ENCODE peak calls at places on chromosome 16, in nine cellular contexts. E is BJ, V is lung, P is natural killer cell, T is A549, M is foreskin fibroblast, S is AG04449, W is mucosa of descending colon, L is neural progenitor cell. Q is an unnamed sample.

GRCh38 chr16:49766280-49766679 is 89.6 kb downstream of the ZNF423 start:
- DNase-seq in E (no peak), V (no peak), P (no peak), T (no peak), M (no peak), S (no peak), W (no peak), L (no peak), Q (no peak)

GRCh38 chr16:84036982-84037425 is 5.6 kb downstream of the SLC38A8 start:
- DNase-seq in E (no peak), V (no peak), P (no peak), T (no peak), M (no peak), S (no peak), W (no peak), L (no peak), Q (no peak)

GRCh38 chr16:81403208-81403600 is 41.4 kb upstream of the CMIP start:
- DNase-seq in E (no peak), V (no peak), P (no peak), T (no peak), M (no peak), S (no peak), W (no peak), L (no peak), Q (no peak)

GRCh38 chr16:50335198-50335958 is 33.4 kb downstream of the BRD7 start:
- DNase-seq in E (no peak), V (no peak), P (peak; percentile 58), T (no peak), M (no peak), S (no peak), W (no peak), L (no peak), Q (no peak)

GRCh38 chr16:89410794-89411309 is 79.5 kb downstream of the ANKRD11 start:
- DNase-seq in E (peak; percentile 31), V (peak; percentile 73), P (no peak), T (no peak), M (peak; percentile 88), S (peak; percentile 55), W (peak; percentile 70), L (no peak), Q (peak; percentile 65)

GRCh38 chr16:47713225-47713595 is 252.1 kb downstream of the PHKB start:
- DNase-seq in E (peak; percentile 11), V (no peak), P (no peak), T (no peak), M (peak; percentile 66), S (peak; percentile 5), W (no peak), L (no peak), Q (peak; percentile 33)

GRCh38 chr16:21164521-21165168 is 6.2 kb downstream of the LDAF1 start:
- DNase-seq in E (no peak), V (no peak), P (no peak), T (no peak), M (no peak), S (no peak), W (no peak), L (no peak), Q (no peak)

GRCh38 chr16:12123462-12123861 is 146.9 kb downstream of the SNX29 start:
- DNase-seq in E (no peak), V (no peak), P (no peak), T (no peak), M (no peak), S (no peak), W (no peak), L (no peak), Q (no peak)

DNA sequence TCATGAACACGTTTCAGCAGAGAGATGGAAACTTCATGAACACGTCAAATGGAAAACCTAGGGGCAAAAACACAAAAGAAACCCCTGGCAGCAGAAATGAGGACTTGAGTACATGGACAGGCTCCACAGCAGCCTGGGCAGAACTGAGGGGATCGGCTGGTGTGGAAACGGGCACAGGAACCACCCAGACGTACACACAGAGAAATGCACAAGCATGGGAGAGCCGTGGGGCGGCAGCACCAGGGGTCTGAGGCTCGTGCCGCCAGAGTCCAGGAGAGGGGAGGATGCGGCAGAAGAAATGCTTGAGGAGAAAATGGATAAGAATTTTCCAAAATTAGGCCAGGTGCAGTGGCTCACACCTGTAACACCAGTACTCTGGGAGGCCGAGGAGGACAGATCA is 30.0 kb downstream of the MAP1LC3B start:
- DNase-seq in E (no peak), V (no peak), P (no peak), T (no peak), M (no peak), S (no peak), W (no peak), L (no peak), Q (no peak)
- TF ChIP-seq CTCF in E (no peak), V (no peak), P (no peak), T (no peak), M (no peak), S (no peak), W (no peak), L (no peak), Q (no peak)

GRCh38 chr16:24493859-24494258 is 45.5 kb upstream of the RBBP6 start:
- DNase-seq in E (no peak), V (no peak), P (no peak), T (no peak), M (no peak), S (no peak), W (no peak), L (no peak), Q (no peak)

GRCh38 chr16:24497405-24497804 is 42.0 kb upstream of the RBBP6 start:
- DNase-seq in E (no peak), V (no peak), P (no peak), T (no peak), M (peak; percentile 3), S (no peak), W (no peak), L (no peak), Q (no peak)

GRCh38 chr16:24504467-24505345 is 34.7 kb upstream of the RBBP6 start:
- DNase-seq in E (no peak), V (peak; percentile 50), P (peak; percentile 30), T (peak; percentile 65), M (peak; percentile 48), S (no peak), W (no peak), L (peak; percentile 78), Q (peak; percentile 16)

DNA sequence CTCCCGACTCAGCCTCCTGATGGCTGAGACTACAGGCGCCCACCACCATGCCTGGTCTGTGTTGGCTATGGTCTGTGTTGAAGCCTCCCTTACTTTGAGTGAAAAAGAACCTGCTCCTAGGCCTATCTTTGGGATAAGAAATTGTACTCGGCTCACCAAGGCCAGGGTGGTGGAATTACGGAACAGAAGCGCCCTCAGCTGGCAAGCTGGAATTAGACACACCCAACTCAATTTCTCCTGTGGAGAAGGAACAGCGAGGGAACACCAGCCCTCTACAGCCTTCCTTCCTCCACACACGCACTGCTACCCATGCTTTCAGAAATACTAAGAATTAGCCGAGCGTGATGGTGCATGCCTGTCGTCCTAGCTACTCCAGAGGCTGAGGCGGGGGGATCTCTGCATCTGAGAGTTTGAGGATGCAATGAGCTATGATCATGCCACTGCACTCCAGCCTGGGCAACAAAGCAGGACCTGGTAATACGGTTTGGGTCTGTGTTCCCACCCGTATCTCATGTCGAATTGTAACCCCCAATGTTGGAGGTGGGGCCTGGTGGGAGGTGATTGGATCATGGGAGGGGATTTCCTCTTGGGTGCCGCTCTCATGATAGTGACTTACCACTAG is 40.1 kb upstream of the RBBP6 start:
- DNase-seq in E (no peak), V (no peak), P (no peak), T (peak; percentile 50), M (no peak), S (no peak), W (no peak), L (peak; percentile 79), Q (no peak)
- TF ChIP-seq CTCF in E (peak; percentile 38), V (no peak), P (no peak), T (peak; percentile 49), M (peak; percentile 31), S (peak; percentile 41), W (no peak), L (peak; percentile 82), Q (peak; percentile 32)

DNA sequence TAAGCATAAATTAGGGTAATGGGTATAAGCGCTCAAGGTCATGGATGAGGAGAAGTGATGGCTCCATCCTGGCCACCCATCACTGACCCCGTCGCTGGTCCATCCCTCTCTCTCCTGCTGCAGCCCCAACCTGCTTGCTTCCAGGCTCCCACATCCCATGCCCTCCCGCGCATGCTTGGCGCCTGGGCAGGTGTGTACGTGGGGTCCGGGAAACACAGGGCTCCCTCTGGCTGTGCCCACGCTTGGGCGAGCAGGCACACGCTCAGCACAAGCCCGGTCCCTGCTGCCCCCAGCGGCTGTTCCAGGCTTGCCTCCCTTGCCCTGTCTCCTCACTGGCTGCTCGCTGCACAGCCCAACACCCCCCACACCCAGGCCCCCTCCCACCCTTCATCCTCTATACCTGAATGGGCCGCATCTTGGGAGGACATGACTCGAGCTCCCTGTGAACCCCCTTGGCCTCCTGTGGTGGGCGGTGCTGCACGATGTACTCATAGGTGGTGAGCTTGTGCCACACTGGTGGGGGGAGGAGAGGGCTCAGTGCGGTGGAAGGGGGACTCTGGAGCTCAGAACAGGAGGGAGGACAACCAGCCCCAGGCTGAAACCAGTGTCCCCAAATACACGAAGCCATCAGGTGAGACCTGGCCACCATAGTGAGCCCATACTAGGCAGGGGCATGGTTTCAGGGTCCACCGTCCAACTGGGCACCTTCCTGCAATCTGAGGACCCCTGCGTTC is 4.7 kb upstream of the TPPP3 start:
- DNase-seq in E (no peak), V (no peak), P (no peak), T (no peak), M (no peak), S (no peak), W (no peak), L (no peak), Q (no peak)
- TF ChIP-seq CTCF in E (no peak), V (no peak), P (no peak), T (no peak), M (no peak), S (no peak), W (no peak), L (no peak), Q (no peak)

GRCh38 chr16:56961386-56961785 is 364 bp upstream of the CETP start:
- DNase-seq in E (no peak), V (no peak), P (no peak), T (no peak), M (no peak), S (no peak), W (no peak), L (no peak), Q (no peak)

GRCh38 chr16:56953006-56953405 is 8.7 kb upstream of the CETP start:
- DNase-seq in E (no peak), V (no peak), P (no peak), T (no peak), M (no peak), S (no peak), W (no peak), L (no peak), Q (no peak)

GRCh38 chr16:56956076-56956475 is 5.7 kb upstream of the CETP start:
- DNase-seq in E (no peak), V (no peak), P (no peak), T (no peak), M (no peak), S (no peak), W (no peak), L (no peak), Q (no peak)

GRCh38 chr16:56960681-56961281 is 969 bp upstream of the CETP start:
- DNase-seq in E (no peak), V (no peak), P (no peak), T (no peak), M (no peak), S (no peak), W (no peak), L (no peak), Q (no peak)

DNA sequence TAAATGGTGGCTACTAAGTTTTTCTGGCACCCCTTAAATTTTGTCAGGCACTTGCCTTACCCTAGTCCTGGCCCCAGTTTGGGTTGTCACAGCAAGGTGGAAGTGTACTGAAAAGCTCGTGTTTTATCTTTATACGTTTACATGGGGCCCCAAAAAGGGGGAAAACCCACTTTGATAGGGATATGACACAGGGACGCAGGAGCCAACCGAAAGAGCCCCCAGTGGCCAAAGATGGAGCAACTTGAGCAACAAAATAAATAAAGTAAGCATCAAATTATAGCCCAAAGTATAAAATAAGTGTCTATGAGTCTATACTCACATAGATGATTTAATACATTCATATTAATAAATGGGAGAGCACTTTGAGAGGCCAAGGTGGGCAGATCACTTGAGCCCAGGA is 5.0 kb upstream of the CETP start:
- DNase-seq in E (no peak), V (no peak), P (no peak), T (no peak), M (no peak), S (no peak), W (no peak), L (no peak), Q (no peak)
- TF ChIP-seq CTCF in E (peak; percentile 21), V (no peak), P (no peak), T (no peak), M (no peak), S (no peak), W (no peak), L (peak; percentile 14), Q (no peak)

Q was measured in AG04450.